ENCODE peak calls at places on chromosomes 4 and X, in eight cellular contexts. A is tibial artery, Q is choroid plexus epithelial cell, M is progenitor cell of endocrine pancreas, Y is GM06990, S is GM12878, X is A549, U is upper lobe of left lung. P is an unnamed sample.

GRCh38 chr4:1001561-1002130 is 8.4 kb upstream of the SLC26A1 start:
- DNase-seq in U (no peak), M (no peak), S (no peak), X (no peak), Y (no peak), Q (no peak), A (no peak), P (no peak)

GRCh38 chrX:107673933-107674479 is 45.7 kb downstream of the PRPS1 start:
- DNase-seq in M (no peak), U (peak), S (peak), Y (peak), X (no peak), Q (peak), A (peak), P (peak)

GRCh38 chrX:45295587-45295986 is 94.9 kb upstream of the DIPK2B start:
- DNase-seq in X (no peak), S (no peak), M (no peak), U (no peak), A (no peak), Q (peak), Y (no peak), P (no peak)

GRCh38 chr4:16627999-16628398 is 270.4 kb downstream of the LDB2 start:
- DNase-seq in U (no peak), X (no peak), A (no peak), Q (peak), S (no peak), Y (no peak), M (no peak), P (no peak)

GRCh38 chr4:7197910-7198309 is 5.6 kb downstream of the SORCS2 start:
- DNase-seq in M (no peak), S (no peak), U (no peak), A (peak), X (no peak), Y (no peak), Q (no peak), P (peak)

GRCh38 chrX:13373807-13374187 is 53.9 kb upstream of the ATXN3L start:
- DNase-seq in S (no peak), Q (peak), A (no peak), Y (no peak), M (no peak), X (no peak), U (no peak), P (no peak)

GRCh38 chr4:183499389-183499788 is 5.5 kb upstream of the ING2 start:
- DNase-seq in U (no peak), Y (no peak), Q (no peak), A (no peak), X (no peak), S (no peak), M (no peak), P (no peak)

GRCh38 chr4:103075435-103075893 is 1.1 kb downstream of the SLC9B2 start:
- DNase-seq in U (no peak), S (no peak), X (no peak), Y (peak), Q (peak), A (no peak), M (no peak), P (no peak)

GRCh38 chr4:26864904-26865303 is 4.3 kb downstream of the STIM2 start:
- DNase-seq in S (no peak), X (no peak), Y (no peak), M (no peak), Q (no peak), U (no peak), A (no peak), P (no peak)

GRCh38 chr4:70713453-70714026 is 8.2 kb upstream of the RUFY3 start:
- DNase-seq in U (no peak), S (peak), X (no peak), Q (no peak), Y (no peak), M (no peak), A (no peak), P (no peak)

GRCh38 chrX:9393571-9393970 is 71.3 kb upstream of the TBL1X start:
- DNase-seq in M (no peak), Y (no peak), A (no peak), U (no peak), Q (no peak), X (no peak), S (no peak), P (no peak)

GRCh38 chr4:186227221-186227620 is at the start of gene KLKB1:
- DNase-seq in X (no peak), Q (peak), U (no peak), Y (no peak), A (no peak), M (no peak), S (no peak), P (no peak)

GRCh38 chrX:125680366-125680765 is 360.7 kb downstream of the TEX13C start:
- DNase-seq in S (no peak), Y (no peak), M (no peak), Q (no peak), A (no peak), X (no peak), U (no peak), P (no peak)

GRCh38 chrX:111822191-111822590 is 53.8 kb upstream of the TRPC5OS start:
- DNase-seq in S (no peak), X (no peak), Q (no peak), M (no peak), U (no peak), A (no peak), Y (no peak), P (no peak)

GRCh38 chrX:89034679-89035078 is 287.7 kb downstream of the CPXCR1 start:
- DNase-seq in Y (no peak), U (no peak), S (no peak), X (no peak), M (no peak), Q (no peak), A (no peak), P (no peak)

GRCh38 chrX:129769467-129770154 is 10.1 kb upstream of the SASH3 start:
- DNase-seq in A (no peak), Q (no peak), Y (peak), M (no peak), S (peak), X (no peak), U (no peak), P (no peak)

GRCh38 chrX:11244641-11245040 is 48.6 kb upstream of the AMELX start:
- DNase-seq in S (no peak), Y (no peak), M (no peak), U (no peak), X (no peak), A (no peak), Q (peak), P (no peak)

GRCh38 chrX:39726810-39727209 is 370.9 kb downstream of the BCOR start:
- DNase-seq in A (no peak), Q (no peak), X (no peak), Y (no peak), S (no peak), U (no peak), M (no peak), P (no peak)

GRCh38 chrX:1534321-1535168 is 2.4 kb downstream of the P2RY8 start:
- DNase-seq in A (peak), U (no peak), Y (peak), Q (no peak), X (no peak), M (no peak), S (no peak), P (no peak)

GRCh38 chr4:147683172-147683571 is 791 bp downstream of the PRMT9 start:
- DNase-seq in S (no peak), A (no peak), Q (peak), X (no peak), U (peak), M (no peak), Y (no peak), P (no peak)

GRCh38 chr4:182808673-182809416 is 108.3 kb downstream of the DCTD start:
- DNase-seq in Y (peak), S (peak), A (no peak), Q (peak), M (no peak), U (no peak), X (no peak), P (no peak)

GRCh38 chr4:13483142-13484044 is 747 bp downstream of the RAB28 start:
- DNase-seq in U (peak), Q (peak), M (peak), S (no peak), Y (no peak), X (peak), A (peak), P (peak)

GRCh38 chr4:30901781-30902479 is 181.8 kb downstream of the PCDH7 start:
- DNase-seq in Q (no peak), S (no peak), A (no peak), Y (no peak), M (no peak), U (no peak), X (no peak), P (no peak)

DNA sequence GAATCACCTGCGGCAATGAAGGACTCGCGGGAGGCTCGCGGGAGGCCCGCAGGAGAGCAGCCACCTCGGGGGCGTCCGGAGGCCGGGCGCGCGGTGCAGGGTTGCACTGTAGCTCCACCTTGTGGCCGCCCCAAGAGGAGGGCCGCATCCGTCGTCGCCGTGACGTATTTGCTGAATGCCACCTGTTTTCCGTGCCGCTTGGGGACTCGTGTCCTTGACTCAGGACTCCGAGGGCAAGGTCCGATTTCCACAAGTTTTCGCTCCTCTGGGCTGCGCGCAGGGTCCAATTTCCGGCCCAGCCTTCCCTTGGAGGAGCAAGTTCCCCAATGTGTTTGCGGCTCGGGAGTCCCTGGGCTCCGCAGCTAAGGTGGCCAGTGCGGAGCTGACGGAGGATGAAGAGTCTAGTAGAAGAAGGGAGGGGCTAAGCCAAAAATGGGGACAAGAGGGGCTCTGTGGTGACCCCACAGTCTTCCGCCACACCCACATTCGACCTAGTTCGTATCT is 10.7 kb upstream of the DLG3 start:
- DNase-seq in M (peak), S (no peak), U (peak), Q (peak), Y (peak), X (peak), A (peak), P (peak)
- TF ChIP-seq CTCF in M (peak), S (peak), U (peak), Q (peak), Y (peak), X (peak), A (peak), P (peak)

DNA sequence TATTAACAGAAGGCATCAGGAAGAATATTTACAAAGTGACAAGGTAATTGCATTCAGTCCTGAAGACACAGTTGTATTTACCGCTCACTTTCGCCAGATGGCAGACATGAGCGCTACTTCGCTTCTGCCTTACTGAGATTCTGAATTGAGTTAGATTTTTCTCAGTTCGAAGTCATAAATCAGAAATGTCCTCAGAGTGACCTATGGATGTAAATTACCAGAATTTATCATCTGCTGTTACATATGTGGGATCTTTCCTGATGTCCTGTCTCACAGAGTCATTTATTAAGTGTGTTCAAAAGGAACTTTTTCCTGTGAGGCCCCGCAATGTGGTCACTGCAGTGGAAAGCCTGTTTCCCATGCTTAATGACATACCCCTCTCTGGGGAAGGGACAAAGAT is 97.3 kb upstream of the DCLK2 start:
- DNase-seq in Q (peak), A (peak), U (no peak), M (no peak), S (no peak), Y (peak), X (peak), P (no peak)
- TF ChIP-seq CTCF in Q (peak), A (peak), U (peak), M (peak), S (peak), Y (peak), X (peak), P (peak)

GRCh38 chr4:165060938-165061337 is 7.3 kb downstream of the TRIM75 start:
- DNase-seq in X (no peak), M (no peak), Y (no peak), U (no peak), A (no peak), Q (peak), S (no peak), P (no peak)
- TF ChIP-seq CTCF in X (no peak), M (peak), Y (peak), U (no peak), A (no peak), Q (peak), S (peak), P (no peak)

GRCh38 chr4:46270986-46271596 is 118.8 kb downstream of the GABRA2 start:
- DNase-seq in M (no peak), Q (peak), A (no peak), U (no peak), X (no peak), Y (no peak), S (peak), P (no peak)
- TF ChIP-seq CTCF in M (peak), Q (peak), A (no peak), U (no peak), X (no peak), Y (peak), S (peak), P (peak)

GRCh38 chr4:124097447-124097846 is 615.1 kb downstream of the ANKRD50 start:
- DNase-seq in X (no peak), M (no peak), U (no peak), Y (no peak), Q (no peak), A (no peak), S (no peak), P (no peak)
- TF ChIP-seq CTCF in X (no peak), M (no peak), U (no peak), Y (no peak), Q (no peak), A (no peak), S (no peak), P (no peak)

GRCh38 chrX:134244043-134244442 is 7.1 kb downstream of the CCDC160 start:
- DNase-seq in U (no peak), M (no peak), X (no peak), Y (no peak), A (no peak), S (no peak), Q (peak), P (no peak)

GRCh38 chrX:134249231-134249630 is 12.2 kb downstream of the CCDC160 start:
- DNase-seq in A (no peak), U (no peak), M (no peak), Q (no peak), X (no peak), S (no peak), Y (no peak), P (no peak)

GRCh38 chrX:134241960-134242619 is 5.1 kb downstream of the CCDC160 start:
- DNase-seq in U (no peak), Q (peak), Y (no peak), S (no peak), X (no peak), M (no peak), A (no peak), P (no peak)

GRCh38 chrX:134247492-134247891 is 10.5 kb downstream of the CCDC160 start:
- DNase-seq in S (no peak), Y (no peak), A (no peak), M (no peak), Q (no peak), U (no peak), X (no peak), P (no peak)

GRCh38 chrX:134246282-134246681 is 9.3 kb downstream of the CCDC160 start:
- DNase-seq in Q (peak), Y (no peak), X (no peak), A (no peak), M (no peak), S (no peak), U (no peak), P (no peak)
- TF ChIP-seq CTCF in Q (no peak), Y (peak), X (peak), A (no peak), M (no peak), S (peak), U (no peak), P (no peak)

GRCh38 chrX:86946569-86946968 is 571.0 kb upstream of the KLHL4 start:
- DNase-seq in A (no peak), Y (no peak), X (peak), S (peak), M (no peak), U (no peak), Q (peak), P (no peak)
- TF ChIP-seq CTCF in A (no peak), Y (peak), X (peak), S (peak), M (peak), U (no peak), Q (peak), P (peak)

P was measured in ascending aorta.